ENCODE peak calls at places on chromosomes 16 and 17, in seven cellular contexts. O is cardiac fibroblast; E is activated effector memory CD4-positive, alpha-beta T cell treated with Interleukin-2 at 50 U/mL for 16 hours; I is foreskin fibroblast; J is substantia nigra; T is glutamatergic neuron; M is NCI-H1105. Q is an unnamed sample.

GRCh38 chr16:46765050-46765449 is 16.9 kb upstream of the MYLK3 start:
- DNase-seq in T (no peak), J (no peak), I (no peak), O (peak), M (no peak), E (no peak), Q (no peak)

GRCh38 chr17:57622886-57623433 is 122.1 kb downstream of the CCDC182 start:
- DNase-seq in T (no peak), O (peak), E (no peak), J (no peak), M (no peak), I (peak), Q (no peak)

GRCh38 chr16:11481987-11482386 is 104.7 kb downstream of the LITAF start:
- DNase-seq in T (no peak), M (no peak), O (no peak), E (no peak), J (no peak), I (peak), Q (no peak)

GRCh38 chr17:4365628-4366311 is 705 bp downstream of the UBE2G1 start:
- DNase-seq in M (peak), I (no peak), J (peak), E (no peak), O (peak), T (peak), Q (peak)

GRCh38 chr16:330746-331145 is 21.8 kb downstream of the AXIN1 start:
- DNase-seq in T (no peak), J (no peak), M (no peak), E (no peak), O (no peak), I (no peak), Q (no peak)

GRCh38 chr17:42387663-42388380 is 420 bp downstream of the STAT3 start:
- DNase-seq in T (peak), O (peak), E (no peak), J (no peak), I (peak), M (no peak), Q (peak)

GRCh38 chr17:77352996-77353395 is 212.2 kb downstream of the SEC14L1 start:
- DNase-seq in M (no peak), I (no peak), J (no peak), T (no peak), O (no peak), E (no peak), Q (no peak)

GRCh38 chr17:49360796-49361128 is 1.3 kb downstream of the ZNF652 start:
- DNase-seq in J (no peak), T (no peak), I (peak), M (no peak), E (no peak), O (peak), Q (no peak)

GRCh38 chr17:68580236-68580903 is 20.8 kb downstream of the FAM20A start:
- DNase-seq in E (no peak), J (no peak), O (peak), T (no peak), M (no peak), I (peak), Q (no peak)

GRCh38 chr16:74748042-74748709 is 26.4 kb downstream of the FA2H start:
- DNase-seq in E (no peak), O (no peak), T (no peak), I (no peak), M (no peak), J (peak), Q (no peak)

GRCh38 chr17:64778367-64779290 is 116.5 kb upstream of the SMURF2 start:
- DNase-seq in J (no peak), T (no peak), E (no peak), O (no peak), I (peak), M (peak), Q (peak)

GRCh38 chr17:33169580-33170285 is 123.4 kb downstream of the ASIC2 start:
- DNase-seq in T (no peak), E (no peak), M (no peak), I (peak), J (no peak), O (no peak), Q (no peak)

GRCh38 chr16:57039148-57039812 is 49.9 kb downstream of the NLRC5 start:
- DNase-seq in I (peak), O (peak), J (no peak), M (no peak), T (no peak), E (no peak), Q (no peak)

GRCh38 chr16:28316056-28316455 is 23.7 kb downstream of the SBK1 start:
- DNase-seq in M (no peak), J (no peak), E (no peak), O (no peak), I (no peak), T (no peak), Q (no peak)

GRCh38 chr17:9241371-9241712 is 220.0 kb downstream of the NTN1 start:
- DNase-seq in I (peak), O (peak), T (no peak), J (peak), M (no peak), E (no peak), Q (no peak)

GRCh38 chr17:7229504-7229903 is 4.8 kb downstream of the DVL2 start:
- DNase-seq in J (no peak), E (no peak), M (no peak), T (no peak), O (no peak), I (no peak), Q (no peak)

GRCh38 chr17:35795007-35795870 is at the start of gene MMP28:
- DNase-seq in E (peak), I (peak), M (peak), O (no peak), J (no peak), T (peak), Q (peak)

GRCh38 chr16:11437069-11437468 is 91.8 kb downstream of the RMI2 start:
- DNase-seq in I (no peak), M (no peak), E (no peak), O (no peak), J (no peak), T (no peak), Q (no peak)

GRCh38 chr17:32746698-32747097 is 130.2 kb downstream of the MYO1D start:
- DNase-seq in J (no peak), M (no peak), O (peak), E (no peak), I (peak), T (no peak), Q (no peak)

GRCh38 chr16:64392456-64392855 is 729.4 kb downstream of the CDH11 start:
- DNase-seq in O (no peak), J (no peak), T (no peak), E (no peak), I (no peak), M (no peak), Q (no peak)

Q was measured in D341Med.